ENCODE peak calls at places on chromosomes 4 and X, in four cellular contexts. One of them, this sample, is unnamed.

GRCh38 chr4:80362578-80363181 is 27.1 kb downstream of the CFAP299 start:
- DNase-seq in IMR-90: peak
- DNase-seq in mesenchymal stem cell: peak
- DNase-seq in neuronal stem cell: peak
- DNase-seq in this sample: peak

GRCh38 chr4:8297141-8297601 is 27.6 kb downstream of the HTRA3 start:
- DNase-seq in neuronal stem cell: no peak
- DNase-seq in IMR-90: no peak
- DNase-seq in mesenchymal stem cell: no peak
- DNase-seq in this sample: no peak

GRCh38 chrX:21493226-21493850 is 119.1 kb downstream of the CNKSR2 start:
- DNase-seq in mesenchymal stem cell: no peak
- DNase-seq in IMR-90: peak
- DNase-seq in neuronal stem cell: no peak
- DNase-seq in this sample: no peak

GRCh38 chr4:36054750-36055467 is 189.4 kb downstream of the ARAP2 start:
- DNase-seq in neuronal stem cell: no peak
- DNase-seq in IMR-90: no peak
- DNase-seq in mesenchymal stem cell: no peak
- DNase-seq in this sample: no peak

GRCh38 chrX:11470231-11470630 is 177.0 kb downstream of the AMELX start:
- DNase-seq in IMR-90: peak
- DNase-seq in mesenchymal stem cell: no peak
- DNase-seq in neuronal stem cell: no peak
- DNase-seq in this sample: no peak

GRCh38 chr4:17447056-17447455 is 64.8 kb downstream of the QDPR start:
- DNase-seq in mesenchymal stem cell: no peak
- DNase-seq in IMR-90: peak
- DNase-seq in neuronal stem cell: no peak
- DNase-seq in this sample: no peak

GRCh38 chr4:174222266-174222872 is 61.1 kb downstream of the FBXO8 start:
- DNase-seq in IMR-90: peak
- DNase-seq in mesenchymal stem cell: peak
- DNase-seq in neuronal stem cell: peak
- DNase-seq in this sample: peak

GRCh38 chr4:128847074-128847724 is 37.7 kb downstream of the JADE1 start:
- DNase-seq in neuronal stem cell: no peak
- DNase-seq in mesenchymal stem cell: no peak
- DNase-seq in IMR-90: peak
- DNase-seq in this sample: no peak

GRCh38 chr4:187000281-187000680 is 276.6 kb upstream of the FAT1 start:
- DNase-seq in IMR-90: no peak
- DNase-seq in mesenchymal stem cell: no peak
- DNase-seq in neuronal stem cell: no peak
- DNase-seq in this sample: no peak

GRCh38 chrX:31209005-31209612 is 137.3 kb upstream of the FTHL17 start:
- DNase-seq in mesenchymal stem cell: peak
- DNase-seq in neuronal stem cell: no peak
- DNase-seq in IMR-90: peak
- DNase-seq in this sample: no peak

GRCh38 chrX:155216940-155217450 is 735 bp downstream of the VBP1 start:
- DNase-seq in mesenchymal stem cell: no peak
- DNase-seq in IMR-90: peak
- DNase-seq in neuronal stem cell: peak
- DNase-seq in this sample: no peak

GRCh38 chr4:155399974-155400697 is 23.4 kb upstream of the MAP9 start:
- DNase-seq in IMR-90: no peak
- DNase-seq in mesenchymal stem cell: no peak
- DNase-seq in neuronal stem cell: no peak
- DNase-seq in this sample: no peak

GRCh38 chr4:81470456-81471327 is 1.0 kb downstream of the RASGEF1B start:
- DNase-seq in mesenchymal stem cell: peak
- DNase-seq in neuronal stem cell: no peak
- DNase-seq in IMR-90: no peak
- DNase-seq in this sample: peak

GRCh38 chr4:52234539-52235174 is 183.6 kb downstream of the SPATA18 start:
- DNase-seq in neuronal stem cell: peak
- DNase-seq in IMR-90: peak
- DNase-seq in mesenchymal stem cell: peak
- DNase-seq in this sample: peak

GRCh38 chr4:76305971-76306881 is at the start of gene STBD1:
- DNase-seq in neuronal stem cell: peak
- DNase-seq in mesenchymal stem cell: peak
- DNase-seq in IMR-90: peak
- DNase-seq in this sample: peak

GRCh38 chr4:24770111-24770584 is 25.2 kb upstream of the SOD3 start:
- DNase-seq in IMR-90: peak
- DNase-seq in mesenchymal stem cell: peak
- DNase-seq in neuronal stem cell: no peak
- DNase-seq in this sample: peak

GRCh38 chrX:6683353-6683752 is 148.4 kb upstream of the VCX3A start:
- DNase-seq in neuronal stem cell: no peak
- DNase-seq in IMR-90: no peak
- DNase-seq in mesenchymal stem cell: no peak
- DNase-seq in this sample: no peak

GRCh38 chrX:135977611-135978010 is 3.8 kb upstream of the MMGT1 start:
- DNase-seq in mesenchymal stem cell: peak
- DNase-seq in neuronal stem cell: no peak
- DNase-seq in IMR-90: peak
- DNase-seq in this sample: no peak

GRCh38 chr4:36177946-36178345 is 66.4 kb downstream of the ARAP2 start:
- DNase-seq in IMR-90: peak
- DNase-seq in mesenchymal stem cell: peak
- DNase-seq in neuronal stem cell: no peak
- DNase-seq in this sample: no peak

GRCh38 chrX:1679238-1679637 is 64.4 kb downstream of the ASMT start:
- DNase-seq in neuronal stem cell: no peak
- DNase-seq in IMR-90: no peak
- DNase-seq in mesenchymal stem cell: no peak
- DNase-seq in this sample: no peak

GRCh38 chrX:50747471-50747900 is 66.5 kb downstream of the SHROOM4 start:
- DNase-seq in neuronal stem cell: peak
- DNase-seq in mesenchymal stem cell: peak
- DNase-seq in IMR-90: peak
- DNase-seq in this sample: peak

GRCh38 chr4:1233641-1234277 is 15.2 kb downstream of the CTBP1 start:
- DNase-seq in mesenchymal stem cell: peak
- DNase-seq in IMR-90: peak
- DNase-seq in neuronal stem cell: no peak
- DNase-seq in this sample: no peak

GRCh38 chr4:2545321-2546013 is 9.0 kb downstream of the FAM193A start:
- DNase-seq in mesenchymal stem cell: no peak
- DNase-seq in IMR-90: peak
- DNase-seq in neuronal stem cell: no peak
- DNase-seq in this sample: no peak

GRCh38 chr4:65391382-65391781 is 278.9 kb downstream of the EPHA5 start:
- DNase-seq in IMR-90: no peak
- DNase-seq in mesenchymal stem cell: no peak
- DNase-seq in neuronal stem cell: no peak
- DNase-seq in this sample: no peak
- H3K18ac ChIP-seq in IMR-90: no peak
- H3K18ac ChIP-seq in mesenchymal stem cell: no peak
- H3K18ac ChIP-seq in neuronal stem cell: no peak
- H3K18ac ChIP-seq in this sample: no peak

GRCh38 chr4:140757220-140757607 is 1.0 kb upstream of the TBC1D9 start:
- DNase-seq in neuronal stem cell: no peak
- DNase-seq in mesenchymal stem cell: no peak
- DNase-seq in IMR-90: no peak
- DNase-seq in this sample: no peak

GRCh38 chr4:140755811-140756291 is 334 bp downstream of the TBC1D9 start:
- DNase-seq in IMR-90: peak
- DNase-seq in neuronal stem cell: peak
- DNase-seq in mesenchymal stem cell: peak
- DNase-seq in this sample: peak

GRCh38 chr4:140754918-140755810 is 1.0 kb downstream of the TBC1D9 start:
- DNase-seq in IMR-90: no peak
- DNase-seq in mesenchymal stem cell: no peak
- DNase-seq in neuronal stem cell: no peak
- DNase-seq in this sample: no peak

GRCh38 chr4:140752669-140753068 is 3.5 kb downstream of the TBC1D9 start:
- DNase-seq in neuronal stem cell: no peak
- DNase-seq in mesenchymal stem cell: no peak
- DNase-seq in IMR-90: no peak
- DNase-seq in this sample: no peak

DNA sequence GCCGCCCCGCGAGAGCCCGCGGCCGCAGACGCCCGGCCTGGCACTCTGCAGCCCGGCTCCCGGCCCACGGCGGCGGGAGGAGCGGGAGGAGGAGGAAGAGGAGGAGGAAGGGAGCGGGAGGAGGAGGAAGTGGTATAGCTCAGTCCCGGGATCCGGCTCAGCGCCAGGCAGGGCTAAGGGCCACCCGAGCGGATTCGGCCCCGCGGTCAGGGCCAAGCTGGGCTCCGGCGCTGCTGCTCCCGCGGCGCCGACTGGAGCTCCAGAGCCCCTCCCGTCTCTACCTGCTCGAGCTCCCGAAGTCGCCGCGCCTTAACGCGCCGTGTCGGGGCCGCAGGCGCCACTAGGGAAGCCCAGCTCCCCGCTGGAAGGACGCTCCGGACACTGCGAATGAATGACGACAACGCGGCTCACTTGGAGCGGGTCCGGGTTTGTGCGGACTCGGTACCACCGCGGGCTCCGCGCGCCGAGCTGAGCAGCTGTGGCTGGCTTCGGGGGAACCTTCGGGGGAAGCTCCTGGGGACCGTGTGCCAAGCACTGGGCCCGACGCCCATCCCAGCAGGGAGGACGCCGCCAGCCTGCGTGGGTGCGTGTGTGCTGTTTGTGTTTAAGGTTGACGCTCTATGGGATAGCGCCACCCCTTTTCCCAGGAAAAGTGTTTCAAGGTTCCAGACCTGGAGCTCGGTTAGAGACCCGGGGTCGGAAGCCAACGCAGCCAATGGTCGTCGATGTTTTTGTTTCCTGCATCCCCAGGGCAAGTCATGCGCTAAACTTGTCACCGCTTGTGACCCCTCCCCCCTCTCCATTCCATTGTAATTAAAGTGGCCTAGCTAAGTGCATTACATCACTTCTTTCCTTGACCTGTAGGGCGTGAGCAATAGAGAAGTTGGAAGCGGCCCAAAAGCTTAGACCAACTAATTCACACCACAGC is at the start of gene TBC1D9:
- DNase-seq in neuronal stem cell: peak
- DNase-seq in IMR-90: peak
- DNase-seq in mesenchymal stem cell: peak
- DNase-seq in this sample: peak
- H3K18ac ChIP-seq in neuronal stem cell: peak
- H3K18ac ChIP-seq in IMR-90: peak
- H3K18ac ChIP-seq in mesenchymal stem cell: peak
- H3K18ac ChIP-seq in this sample: peak

GRCh38 chrX:153723351-153724251 is 586 bp downstream of the BCAP31 start:
- DNase-seq in mesenchymal stem cell: peak
- DNase-seq in IMR-90: peak
- DNase-seq in neuronal stem cell: peak
- DNase-seq in this sample: peak
- H3K18ac ChIP-seq in mesenchymal stem cell: peak
- H3K18ac ChIP-seq in IMR-90: no peak
- H3K18ac ChIP-seq in neuronal stem cell: peak
- H3K18ac ChIP-seq in this sample: peak

GRCh38 chr4:184169225-184169867 is 48.3 kb downstream of the ENPP6 start:
- DNase-seq in neuronal stem cell: no peak
- DNase-seq in mesenchymal stem cell: no peak
- DNase-seq in IMR-90: no peak
- DNase-seq in this sample: peak
- H3K18ac ChIP-seq in neuronal stem cell: no peak
- H3K18ac ChIP-seq in mesenchymal stem cell: no peak
- H3K18ac ChIP-seq in IMR-90: no peak
- H3K18ac ChIP-seq in this sample: no peak

DNA sequence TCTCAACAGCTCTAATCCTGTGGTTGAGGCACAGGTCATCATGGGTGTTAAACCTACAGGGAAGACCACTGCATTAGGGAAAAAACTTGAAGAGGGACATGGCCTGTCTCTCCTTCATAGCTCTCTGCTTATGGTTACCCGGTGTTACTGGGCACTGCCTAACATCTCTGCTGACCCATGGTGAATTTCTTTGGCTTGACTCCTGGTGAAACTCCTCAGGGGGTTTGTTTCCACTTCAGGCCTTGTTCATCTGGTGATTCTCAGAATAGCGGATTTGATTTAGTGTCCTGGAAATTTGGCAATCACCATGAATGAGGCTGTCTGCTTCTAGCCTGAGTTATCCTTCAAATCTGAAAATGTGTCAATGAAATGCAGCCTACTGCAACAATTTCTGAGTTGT is 114.4 kb downstream of the ZNF518B start:
- DNase-seq in mesenchymal stem cell: no peak
- DNase-seq in neuronal stem cell: no peak
- DNase-seq in IMR-90: no peak
- DNase-seq in this sample: no peak
- H3K18ac ChIP-seq in mesenchymal stem cell: no peak
- H3K18ac ChIP-seq in neuronal stem cell: no peak
- H3K18ac ChIP-seq in IMR-90: no peak
- H3K18ac ChIP-seq in this sample: no peak